ENCODE peak calls at places on chromosomes 12 and 14, in five cellular contexts. M is bronchial epithelial cell, V is adrenal gland, J is BJ, E is Panc1. H is an unnamed sample.

GRCh38 chr12:50990147-50990727 is 35.9 kb downstream of the SLC11A2 start:
- DNase-seq in E (no peak), V (no peak), M (no peak), J (no peak), H (no peak)

GRCh38 chr12:51132693-51133092 is 40.2 kb downstream of the TFCP2 start:
- DNase-seq in V (no peak), M (peak; percentile 4), E (no peak), J (no peak), H (no peak)

GRCh38 chr12:107536613-107537012 is 149.0 kb upstream of the PWP1 start:
- DNase-seq in J (no peak), M (no peak), V (no peak), E (no peak), H (peak; percentile 11)

GRCh38 chr12:11827096-11827841 is 177.8 kb downstream of the ETV6 start:
- DNase-seq in J (no peak), M (no peak), V (peak; percentile 79), E (no peak), H (no peak)

GRCh38 chr12:70040141-70040540 is 203.1 kb upstream of the CNOT2 start:
- DNase-seq in V (no peak), E (no peak), J (no peak), M (no peak), H (no peak)

GRCh38 chr14:91078095-91078737 is 17.8 kb upstream of the RPS6KA5 start:
- DNase-seq in V (no peak), E (no peak), M (no peak), J (no peak), H (no peak)

GRCh38 chr12:75727577-75727976 is 216.2 kb upstream of the KRR1 start:
- DNase-seq in V (no peak), E (no peak), J (no peak), M (no peak), H (no peak)

GRCh38 chr12:131471946-131472732 is 238.8 kb upstream of the SFSWAP start:
- DNase-seq in E (no peak), V (peak; percentile 23), M (no peak), J (no peak), H (no peak)

GRCh38 chr12:43271659-43272058 is 280.3 kb downstream of the ADAMTS20 start:
- DNase-seq in M (no peak), V (no peak), E (no peak), J (no peak), H (no peak)

GRCh38 chr12:109880049-109880931 is at the start of gene GLTP:
- DNase-seq in E (no peak), V (peak; percentile 86), M (peak; percentile 64), J (no peak), H (no peak)

GRCh38 chr14:69685217-69685616 is 73.8 kb downstream of the SUSD6 start:
- DNase-seq in E (peak; percentile 56), J (no peak), V (peak; percentile 46), M (peak; percentile 99), H (no peak)

GRCh38 chr14:100867631-100868315 is 35.7 kb downstream of the RTL1 start:
- DNase-seq in J (no peak), V (peak; percentile 43), E (no peak), M (no peak), H (no peak)

GRCh38 chr12:49587174-49587908 is 18.1 kb downstream of the FAM186B start:
- DNase-seq in J (no peak), V (no peak), E (no peak), M (no peak), H (no peak)

GRCh38 chr12:125092872-125093680 is 27.8 kb downstream of the AACS start:
- DNase-seq in M (peak; percentile 72), V (no peak), J (no peak), E (no peak), H (no peak)

GRCh38 chr12:106632797-106633450 is 50.1 kb downstream of the RFX4 start:
- DNase-seq in V (no peak), E (no peak), J (no peak), M (peak; percentile 8), H (no peak)

GRCh38 chr12:14408208-14408607 is 42.7 kb downstream of the ATF7IP start:
- DNase-seq in V (no peak), J (no peak), E (no peak), M (no peak), H (no peak)

GRCh38 chr12:50934371-50934851 is 17.9 kb upstream of the HIGD1C start:
- DNase-seq in J (no peak), V (no peak), M (peak; percentile 36), E (no peak), H (no peak)

GRCh38 chr14:83379371-83379770 is 1845.7 kb upstream of the SEL1L start:
- DNase-seq in M (no peak), E (no peak), J (peak; percentile 1), V (no peak), H (no peak)

GRCh38 chr12:112319395-112319794 is 62.8 kb downstream of the HECTD4 start:
- DNase-seq in M (no peak), E (no peak), J (no peak), V (no peak), H (no peak)

GRCh38 chr14:36579001-36579555 is 3.3 kb downstream of the NKX2-8 start:
- DNase-seq in E (no peak), J (no peak), V (no peak), M (no peak), H (no peak)

GRCh38 chr14:90666571-90666970 is 149.7 kb downstream of the TTC7B start:
- DNase-seq in M (no peak), J (peak; percentile 12), V (no peak), E (no peak), H (no peak)

GRCh38 chr14:50064993-50065392 is 51.4 kb downstream of the VCPKMT start:
- DNase-seq in M (peak; percentile 29), V (peak; percentile 62), E (no peak), J (no peak), H (no peak)

DNA sequence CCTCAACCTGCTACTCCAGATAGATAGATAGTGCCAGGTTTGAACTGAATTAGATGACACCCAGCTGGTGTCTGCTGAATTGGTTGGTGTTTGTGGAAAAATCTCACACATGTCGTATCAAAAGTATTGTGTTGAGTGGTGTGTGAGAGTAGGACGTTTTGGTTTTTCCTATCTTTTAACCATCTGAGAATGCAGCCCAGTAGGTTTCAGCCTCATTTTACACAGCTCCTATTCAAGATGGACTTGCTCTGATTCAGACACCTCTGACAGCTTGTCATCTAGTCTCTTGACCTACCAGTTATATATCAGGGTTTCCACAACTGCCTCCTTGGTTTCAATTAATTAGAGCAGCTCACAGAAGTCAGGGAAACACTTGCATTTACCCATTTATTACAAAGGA is 254.4 kb downstream of the KTN1 start:
- DNase-seq in V (no peak), E (no peak), M (no peak), J (no peak), H (no peak)
- H3K4me3 ChIP-seq in V (no peak overlapping the region), E (no peak overlapping the region), M (no peak overlapping the region), J (no peak overlapping the region), H (no peak overlapping the region)

DNA sequence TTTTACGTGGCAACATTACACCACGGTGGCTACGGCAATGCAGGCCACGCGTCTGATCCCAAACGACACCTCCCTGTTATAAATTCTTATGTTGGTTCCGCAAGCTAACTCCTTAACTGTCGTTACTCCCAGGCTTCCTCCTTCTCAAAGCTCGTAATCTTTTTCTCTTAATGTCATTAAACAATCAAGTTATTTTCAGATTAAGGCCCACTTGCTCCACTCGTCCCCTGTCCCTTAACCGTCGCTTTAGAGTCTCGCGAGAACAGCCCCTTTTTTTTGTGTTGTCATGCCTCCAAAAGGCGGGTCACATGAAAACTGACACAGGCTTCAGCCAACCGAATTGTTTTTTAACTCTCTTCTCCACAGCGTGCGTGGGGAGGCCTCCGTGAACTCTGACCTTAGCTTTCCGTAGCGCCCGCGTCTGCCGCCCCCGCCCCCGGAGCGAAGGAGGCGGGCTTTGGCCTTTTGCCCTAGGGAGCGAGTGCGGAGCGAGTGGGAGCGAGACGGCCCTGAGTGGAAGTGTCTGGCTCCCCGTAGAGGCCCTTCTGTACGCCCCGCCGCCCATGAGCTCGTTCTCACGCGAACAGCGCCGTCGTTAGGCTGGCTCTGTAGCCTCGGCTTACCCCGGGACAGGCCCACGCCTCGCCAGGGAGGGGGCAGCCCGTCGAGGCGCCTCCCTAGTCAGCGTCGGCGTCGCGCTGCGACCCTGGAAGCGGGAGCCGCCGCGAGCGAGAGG is at the start of gene CAND1:
- DNase-seq in J (peak; percentile 94), V (peak; percentile 99), M (peak; percentile 95), E (peak; percentile 96), H (peak; percentile 98)
- TF ChIP-seq CTCF in J (no peak), V (no peak), M (peak; percentile 7), E (no peak), H (no peak)

GRCh38 chr14:104845033-104845666 is 19.9 kb upstream of the CEP170B start:
- DNase-seq in J (no peak), E (no peak), V (no peak), M (no peak), H (no peak)

GRCh38 chr14:104843442-104844305 is 21.4 kb upstream of the CEP170B start:
- DNase-seq in M (no peak), E (no peak), V (no peak), J (no peak), H (no peak)

GRCh38 chr14:104844306-104845032 is 20.6 kb upstream of the CEP170B start:
- DNase-seq in J (no peak), V (no peak), E (no peak), M (no peak), H (no peak)

GRCh38 chr14:104841730-104842129 is 23.3 kb upstream of the CEP170B start:
- DNase-seq in M (no peak), E (no peak), J (no peak), V (no peak), H (no peak)

DNA sequence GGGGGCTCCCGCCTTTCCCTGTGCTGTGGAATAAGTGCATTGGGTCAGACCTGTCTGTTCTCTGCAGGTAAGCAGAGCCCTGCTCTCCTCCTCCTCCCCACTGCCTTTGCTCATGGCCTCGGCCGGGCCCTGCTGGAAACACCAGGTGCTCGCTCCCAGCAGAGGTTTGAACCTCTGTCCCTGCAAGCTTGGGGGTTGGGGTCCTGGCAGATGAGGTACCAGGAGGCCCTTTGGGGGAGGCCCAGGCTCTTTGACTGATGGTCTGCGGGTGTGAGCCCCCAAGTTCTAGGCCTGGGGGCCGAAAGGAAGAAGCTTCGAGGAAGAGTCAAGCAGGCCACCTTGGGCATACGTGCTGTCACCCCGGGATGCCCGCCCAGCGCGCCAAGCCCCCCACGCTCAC is 22.1 kb upstream of the CEP170B start:
- DNase-seq in E (no peak), V (no peak), M (no peak), J (no peak), H (no peak)
- H3K4me3 ChIP-seq in E (no peak overlapping the region), V (no peak overlapping the region), M (no peak overlapping the region), J (no peak overlapping the region), H (no peak overlapping the region)

DNA sequence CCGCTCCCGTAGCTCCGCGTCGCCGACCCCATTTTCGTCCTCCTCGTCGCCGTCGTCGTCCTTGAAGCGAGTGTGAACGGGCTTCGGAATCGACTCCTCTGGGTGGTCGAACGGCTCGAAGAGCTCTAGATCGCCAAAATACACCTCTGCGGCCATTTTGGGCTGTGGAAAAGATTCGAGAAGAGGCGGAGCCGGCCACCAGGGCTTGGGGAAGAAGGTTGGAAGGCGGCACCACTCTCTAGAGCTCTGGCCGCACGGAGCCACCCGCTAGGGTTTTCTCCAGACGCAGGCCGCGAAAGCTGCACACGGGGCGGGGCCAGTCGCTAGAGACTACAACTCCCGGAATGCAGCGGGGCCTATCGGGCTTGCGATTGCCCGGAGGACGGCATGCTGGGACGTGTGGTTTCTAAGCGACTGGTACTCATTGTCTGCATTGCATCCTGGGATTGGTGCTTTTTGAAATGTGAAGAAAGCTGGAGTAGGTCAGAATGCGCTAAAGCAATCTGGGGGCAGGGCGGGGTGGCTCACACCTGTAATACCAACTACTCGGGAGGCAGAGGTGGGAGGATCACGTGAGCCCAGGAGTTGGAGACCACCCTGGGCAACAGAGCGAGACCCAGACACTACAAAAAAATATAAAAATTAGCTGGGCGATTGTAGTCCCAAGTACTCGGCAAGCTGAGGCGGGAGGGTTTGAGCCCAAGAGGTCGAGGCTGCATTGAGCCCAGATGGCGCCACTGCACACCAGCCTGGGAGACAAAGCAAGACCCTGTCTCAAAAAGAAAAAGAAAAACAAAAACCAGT is at the start of gene ZCCHC8:
- DNase-seq in E (peak; percentile 87), M (peak; percentile 97), J (peak; percentile 89), V (peak; percentile 99), H (peak; percentile 95)
- TF ChIP-seq CTCF in E (no peak), M (peak; percentile 18), J (no peak), V (peak; percentile 18), H (peak; percentile 16)

GRCh38 chr14:95210699-95211098 is 53.4 kb upstream of the DICER1 start:
- DNase-seq in E (no peak), J (no peak), V (no peak), M (no peak), H (no peak)
- H3K4me3 ChIP-seq in E (no peak overlapping the region), J (no peak overlapping the region), V (no peak overlapping the region), M (no peak overlapping the region), H (no peak overlapping the region)